ENCODE peak calls at places on chromosomes 1 and 21, in eight cellular contexts. I is left lung; V is astrocyte of the spinal cord; Y is cardiac muscle cell; O is heart right ventricle; K is adrenal gland; Z is AG09309; H is CD4-positive, alpha-beta memory T cell. T is an unnamed sample.
A peak's percentile ranks its signal among the peaks of the same experiment; 100 is the strongest.

GRCh38 chr1:53860967-53861411 is 22.9 kb upstream of the NDC1 start:
- DNase-seq in O (peak; percentile 28), V (peak; percentile 54), I (no peak), H (peak; percentile 56), Y (peak; percentile 77), Z (peak; percentile 18), K (peak; percentile 42), T (peak; percentile 63)

GRCh38 chr1:209456878-209457277 is 126.6 kb upstream of the CAMK1G start:
- DNase-seq in O (no peak), H (no peak), Z (no peak), V (no peak), K (no peak), Y (peak; percentile 18), I (no peak), T (no peak)

GRCh38 chr1:173202430-173203145 is 4.5 kb downstream of the TNFSF4 start:
- DNase-seq in Z (peak; percentile 81), H (no peak), Y (peak; percentile 55), O (peak; percentile 56), I (no peak), K (no peak), V (peak; percentile 91), T (peak; percentile 75)

GRCh38 chr1:91374086-91374485 is 30.6 kb downstream of the HFM1 start:
- DNase-seq in Z (no peak), O (no peak), H (no peak), Y (no peak), V (no peak), I (no peak), K (no peak), T (no peak)

GRCh38 chr21:33374080-33374873 is 28.9 kb upstream of the IFNGR2 start:
- DNase-seq in Z (no peak), H (peak; percentile 53), V (peak; percentile 68), K (peak; percentile 58), Y (peak; percentile 29), O (peak; percentile 66), I (no peak), T (peak; percentile 66)

GRCh38 chr1:160354388-160354985 is 11.3 kb downstream of the NCSTN start:
- DNase-seq in Y (peak; percentile 48), O (no peak), V (peak; percentile 22), H (no peak), I (no peak), K (no peak), Z (no peak), T (peak; percentile 57)

GRCh38 chr1:20658166-20658915 is 2.8 kb downstream of the DDOST start:
- DNase-seq in V (no peak), O (no peak), I (no peak), H (no peak), Y (no peak), K (no peak), Z (no peak), T (no peak)

GRCh38 chr1:243264718-243265117 is 8.9 kb downstream of the SDCCAG8 start:
- DNase-seq in K (no peak), Y (no peak), V (peak; percentile 65), H (no peak), I (no peak), Z (no peak), O (no peak), T (peak; percentile 49)

GRCh38 chr1:223775054-223775453 is 62.7 kb downstream of the CAPN2 start:
- DNase-seq in O (no peak), K (no peak), I (no peak), Y (no peak), H (no peak), Z (no peak), V (peak; percentile 83), T (peak; percentile 22)

GRCh38 chr1:172818841-172819527 is 160.1 kb downstream of the FASLG start:
- DNase-seq in V (no peak), I (no peak), O (no peak), Z (no peak), Y (no peak), K (no peak), H (peak; percentile 17), T (no peak)

GRCh38 chr1:227884370-227885134 is 63.2 kb downstream of the WNT9A start:
- DNase-seq in K (no peak), O (peak; percentile 3), I (peak; percentile 64), Z (no peak), V (no peak), H (no peak), Y (no peak), T (no peak)

GRCh38 chr1:1306070-1306660 is 1.6 kb downstream of the ACAP3 start:
- DNase-seq in K (no peak), Z (no peak), V (no peak), O (no peak), Y (no peak), H (no peak), I (no peak), T (no peak)

GRCh38 chr21:27429612-27430361 is 462.9 kb upstream of the ADAMTS5 start:
- DNase-seq in Z (peak; percentile 56), Y (no peak), H (no peak), V (peak; percentile 63), K (no peak), O (peak; percentile 37), I (no peak), T (no peak)

GRCh38 chr1:1400576-1401456 is 1.7 kb upstream of the CCNL2 start:
- DNase-seq in O (no peak), I (peak; percentile 50), V (no peak), H (no peak), Z (no peak), Y (no peak), K (peak; percentile 56), T (no peak)

GRCh38 chr1:6982860-6983259 is 197.6 kb downstream of the CAMTA1 start:
- DNase-seq in V (no peak), I (no peak), H (no peak), O (no peak), Z (no peak), Y (no peak), K (no peak), T (peak; percentile 20)

GRCh38 chr1:75672108-75672507 is 52.4 kb upstream of the ACADM start:
- DNase-seq in H (no peak), I (no peak), Z (no peak), V (no peak), Y (no peak), O (no peak), K (no peak), T (no peak)

GRCh38 chr1:45987204-45987603 is 145.2 kb downstream of the PIK3R3 start:
- DNase-seq in V (no peak), H (no peak), K (no peak), O (no peak), I (no peak), Z (no peak), Y (no peak), T (no peak)

DNA sequence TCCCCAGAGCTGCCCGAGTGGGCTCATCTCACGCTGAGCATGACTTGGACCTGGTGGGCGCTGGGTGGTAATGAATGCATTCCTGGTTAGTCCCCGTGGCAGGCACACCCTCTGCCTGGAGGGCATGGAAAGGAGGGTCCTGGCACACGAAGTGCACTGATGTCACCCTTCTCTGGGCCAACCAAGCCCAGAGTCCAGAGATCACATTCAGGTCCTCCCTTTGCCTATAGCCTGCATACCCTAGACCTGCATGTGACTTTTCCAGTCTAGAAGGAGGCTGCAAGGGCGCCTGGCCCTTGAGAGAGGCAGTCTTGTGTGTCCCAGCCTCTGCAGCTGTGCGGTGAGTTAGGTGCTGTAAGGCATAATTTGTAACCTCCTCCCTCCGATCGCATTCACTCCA is 22.1 kb downstream of the PADI2 start:
- DNase-seq in K (no peak), H (no peak), Y (no peak), O (no peak), V (no peak), Z (no peak), I (no peak), T (no peak)
- H3K4me3 ChIP-seq in K (no peak overlapping the region), H (no peak overlapping the region), Y (no peak overlapping the region), O (no peak overlapping the region), V (no peak overlapping the region), Z (no peak overlapping the region), I (no peak overlapping the region), T (no peak overlapping the region)

GRCh38 chr21:41425954-41426655 is at the start of gene MX1:
- DNase-seq in O (peak; percentile 81), H (peak; percentile 88), I (peak; percentile 96), Z (no peak), V (peak; percentile 7), K (peak; percentile 70), Y (peak; percentile 47), T (peak; percentile 51)
- H3K4me3 ChIP-seq in O (peak within 1 kb of the TSS; percentile 76), H (peak within 1 kb of the TSS; percentile 79), I (peak within 1 kb of the TSS; percentile 51), Z (peak within 1 kb of the TSS; percentile 59), V (peak within 1 kb of the TSS; percentile 47), K (peak within 1 kb of the TSS; percentile 91), Y (peak within 1 kb of the TSS; percentile 16), T (peak within 1 kb of the TSS; percentile 52)

GRCh38 chr1:10507111-10507879 is 32.5 kb downstream of the PEX14 start:
- DNase-seq in Y (peak; percentile 83), K (peak; percentile 77), V (peak; percentile 77), O (peak; percentile 54), Z (peak; percentile 63), H (peak; percentile 55), I (no peak), T (peak; percentile 85)

GRCh38 chr1:10511494-10511885 is 36.7 kb downstream of the PEX14 start:
- DNase-seq in Y (no peak), O (no peak), I (no peak), Z (no peak), H (no peak), K (no peak), V (no peak), T (no peak)

GRCh38 chr1:10510520-10511493 is 36.1 kb downstream of the PEX14 start:
- DNase-seq in H (peak; percentile 73), K (peak; percentile 35), V (peak; percentile 86), Y (no peak), O (no peak), Z (peak; percentile 68), I (no peak), T (peak; percentile 95)

GRCh38 chr1:10508511-10508951 is 33.8 kb downstream of the PEX14 start:
- DNase-seq in O (no peak), V (peak; percentile 24), Z (no peak), Y (no peak), I (no peak), H (no peak), K (peak; percentile 41), T (no peak)

DNA sequence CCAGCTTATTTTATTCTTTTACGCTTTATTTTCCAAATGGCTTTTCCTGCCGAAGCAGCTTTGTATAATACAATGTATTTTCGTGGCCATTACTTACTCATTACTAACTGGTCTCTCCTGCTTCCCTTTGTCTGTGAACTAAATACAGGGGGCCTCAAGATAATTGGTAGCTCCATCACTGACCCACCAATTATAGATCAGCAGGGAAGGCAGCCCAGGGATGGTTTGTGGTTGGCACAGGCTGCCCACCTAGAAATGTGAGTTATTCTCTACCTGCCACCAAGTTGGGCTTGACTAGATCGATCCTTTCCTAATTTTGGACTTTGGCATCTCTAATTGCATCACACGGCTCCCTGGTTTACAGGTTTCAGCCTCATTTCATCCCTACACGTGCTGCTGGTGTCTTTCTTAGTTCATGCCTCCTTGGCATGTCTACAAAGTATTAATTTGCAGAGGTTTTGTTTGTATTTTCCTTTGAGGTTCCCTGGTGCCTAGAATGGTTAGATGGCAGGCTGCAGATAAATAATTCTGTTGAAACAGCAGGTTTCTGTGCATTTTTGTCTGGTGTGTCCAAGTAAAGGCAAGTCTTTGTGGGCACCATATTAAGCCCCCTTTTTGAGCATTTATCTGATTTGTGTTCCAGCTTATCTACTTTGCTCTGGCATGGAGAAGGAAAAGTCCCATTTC is 35.2 kb downstream of the PEX14 start:
- DNase-seq in I (no peak), V (no peak), H (no peak), Y (no peak), O (no peak), K (no peak), Z (no peak), T (no peak)
- H3K4me3 ChIP-seq in I (no peak overlapping the region), V (no peak overlapping the region), H (peak overlapping the region; percentile 26), Y (no peak overlapping the region), O (no peak overlapping the region), K (no peak overlapping the region), Z (no peak overlapping the region), T (no peak overlapping the region)

GRCh38 chr1:218604217-218604616 is 259.1 kb downstream of the TGFB2 start:
- DNase-seq in I (no peak), O (no peak), V (no peak), H (no peak), K (no peak), Z (no peak), Y (no peak), T (no peak)

GRCh38 chr1:218600968-218601367 is 255.8 kb downstream of the TGFB2 start:
- DNase-seq in O (no peak), H (no peak), K (no peak), Y (no peak), V (no peak), Z (no peak), I (no peak), T (peak; percentile 90)
- H3K4me3 ChIP-seq in O (no peak overlapping the region), H (no peak overlapping the region), K (no peak overlapping the region), Y (no peak overlapping the region), V (no peak overlapping the region), Z (no peak overlapping the region), I (no peak overlapping the region), T (no peak overlapping the region)

T was measured in epithelial cell of esophagus.